ENCODE peak calls at places on chromosomes 5 and 9, in seven cellular contexts. T is heart right ventricle, X is WERI-Rb-1, P is Karpas-422, N is psoas muscle, M is mammary epithelial cell, D is colonic mucosa. U is an unnamed sample.

GRCh38 chr5:80554646-80555045 is 15.4 kb downstream of the ANKRD34B start:
- DNase-seq in T (no peak), X (no peak), P (no peak), N (no peak), M (no peak), D (no peak), U (no peak)

GRCh38 chr5:135498662-135498995 is 37.1 kb downstream of the NEUROG1 start:
- DNase-seq in T (no peak), X (no peak), P (no peak), N (no peak), M (no peak), D (no peak), U (no peak)

GRCh38 chr5:6849569-6849968 is 136.3 kb downstream of the TENT4A start:
- DNase-seq in T (no peak), X (no peak), P (no peak), N (no peak), M (no peak), D (no peak), U (no peak)

GRCh38 chr5:168579987-168580508 is 880 bp upstream of the PANK3 start:
- DNase-seq in T (no peak), X (no peak), P (no peak), N (no peak), M (no peak), D (no peak), U (no peak)

GRCh38 chr9:80873861-80874260 is 815.5 kb downstream of the TLE1 start:
- DNase-seq in T (no peak), X (no peak), P (no peak), N (no peak), M (no peak), D (no peak), U (no peak)

GRCh38 chr5:7869474-7870136 is 657 bp downstream of the MTRR start:
- DNase-seq in T (peak; percentile 23), X (no peak), P (peak; percentile 63), N (no peak), M (peak; percentile 31), D (no peak), U (no peak)

GRCh38 chr9:129938291-129938979 is 103.2 kb downstream of the USP20 start:
- DNase-seq in T (no peak), X (no peak), P (no peak), N (no peak), M (no peak), D (no peak), U (no peak)

GRCh38 chr9:129728744-129729143 is 24.1 kb downstream of the PTGES start:
- DNase-seq in T (no peak), X (no peak), P (no peak), N (no peak), M (no peak), D (no peak), U (no peak)

GRCh38 chr9:32966036-32966435 is 35.4 kb downstream of the APTX start:
- DNase-seq in T (no peak), X (no peak), P (peak; percentile 9), N (no peak), M (no peak), D (no peak), U (no peak)

GRCh38 chr9:7592321-7593319 is 207.0 kb downstream of the DMAC1 start:
- DNase-seq in T (no peak), X (no peak), P (no peak), N (no peak), M (no peak), D (no peak), U (no peak)

GRCh38 chr5:88952344-88952743 is 69.4 kb upstream of the MEF2C start:
- DNase-seq in T (no peak), X (no peak), P (peak; percentile 72), N (no peak), M (no peak), D (no peak), U (no peak)

GRCh38 chr9:73807956-73808355 is 656.3 kb downstream of the ANXA1 start:
- DNase-seq in T (no peak), X (no peak), P (no peak), N (no peak), M (peak; percentile 9), D (no peak), U (no peak)

GRCh38 chr5:66877843-66878242 is 281.6 kb downstream of the MAST4 start:
- DNase-seq in T (no peak), X (no peak), P (no peak), N (no peak), M (peak; percentile 66), D (no peak), U (no peak)

GRCh38 chr9:137679249-137679648 is 60.4 kb downstream of the EHMT1 start:
- DNase-seq in T (no peak), X (no peak), P (no peak), N (no peak), M (no peak), D (no peak), U (no peak)

GRCh38 chr9:68540712-68541535 is at the start of gene TMEM252:
- DNase-seq in T (no peak), X (no peak), P (no peak), N (no peak), M (no peak), D (no peak), U (no peak)
- H3K27me3 ChIP-seq in T (no peaks in the 10 kb centered on the region), X (peaks cover 5% of the 10 kb centered on the region), P (no peaks in the 10 kb centered on the region), N (no peaks in the 10 kb centered on the region), M (no peaks in the 10 kb centered on the region), D (no peaks in the 10 kb centered on the region), U (no peaks in the 10 kb centered on the region)

GRCh38 chr5:3597727-3598082 is 2.1 kb downstream of the IRX1 start:
- DNase-seq in T (no peak), X (no peak), P (no peak), N (no peak), M (peak; percentile 41), D (no peak), U (no peak)

GRCh38 chr5:3598236-3598635 is 2.6 kb downstream of the IRX1 start:
- DNase-seq in T (no peak), X (no peak), P (no peak), N (no peak), M (peak; percentile 39), D (no peak), U (no peak)

GRCh38 chr5:3599283-3600105 is 3.9 kb downstream of the IRX1 start:
- DNase-seq in T (no peak), X (no peak), P (no peak), N (no peak), M (peak; percentile 74), D (no peak), U (no peak)

GRCh38 chr5:3600106-3600997 is 4.7 kb downstream of the IRX1 start:
- DNase-seq in T (no peak), X (peak; percentile 33), P (no peak), N (no peak), M (peak; percentile 51), D (no peak), U (no peak)

DNA sequence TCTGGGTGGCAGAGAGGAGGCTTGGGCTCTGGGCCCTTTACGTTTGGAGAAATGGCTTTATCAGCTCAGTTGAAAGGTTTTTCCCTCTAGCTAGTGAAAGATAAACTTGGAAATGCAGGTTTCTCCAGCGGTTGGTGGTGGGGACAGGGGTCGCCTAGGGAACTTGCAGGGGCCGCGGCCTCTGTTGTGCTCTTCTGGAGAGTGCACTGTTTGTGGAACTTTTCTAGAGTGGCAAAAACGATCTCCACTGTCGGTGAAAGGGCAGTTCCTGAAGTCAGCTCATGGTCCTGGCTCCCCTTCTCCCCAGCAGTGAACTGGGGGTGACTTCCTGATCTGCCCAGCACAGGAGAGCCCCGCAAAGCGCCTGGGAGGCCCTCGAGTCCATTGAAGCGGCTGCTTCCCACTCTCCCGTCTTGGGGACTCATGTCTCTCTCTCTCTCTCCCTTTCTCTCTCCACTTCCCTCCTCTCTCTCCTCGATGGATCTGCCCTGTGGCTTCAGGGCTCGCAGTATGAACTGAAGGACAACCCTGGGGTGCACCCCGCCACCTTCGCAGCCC is 3.2 kb downstream of the IRX1 start:
- DNase-seq in T (no peak), X (no peak), P (no peak), N (no peak), M (peak; percentile 58), D (no peak), U (no peak)
- H3K27me3 ChIP-seq in T (peaks cover 98% of the 10 kb centered on the region), X (peaks cover 94% of the 10 kb centered on the region), P (no peaks in the 10 kb centered on the region), N (peaks cover 3% of the 10 kb centered on the region), M (no peaks in the 10 kb centered on the region), D (peaks cover 72% of the 10 kb centered on the region), U (no peaks in the 10 kb centered on the region)

DNA sequence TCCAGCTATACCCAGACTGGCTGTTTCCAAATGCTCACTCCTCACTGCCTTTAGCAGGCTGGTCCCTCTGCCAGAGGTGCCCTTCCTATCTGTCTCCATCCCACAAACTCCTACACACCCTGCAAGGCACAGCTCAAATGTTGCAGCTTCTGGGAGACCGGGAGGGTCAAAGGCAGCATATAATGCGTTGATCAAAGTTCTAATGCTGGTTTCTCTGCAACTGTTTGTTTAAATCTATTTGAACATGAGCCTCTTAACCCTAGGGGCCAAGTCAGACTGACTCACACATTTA is 6.7 kb upstream of the FAM163B start:
- DNase-seq in T (no peak), X (no peak), P (no peak), N (no peak), M (no peak), D (no peak), U (no peak)
- H3K27me3 ChIP-seq in T (peaks cover 90% of the 10 kb centered on the region), X (no peaks in the 10 kb centered on the region), P (no peaks in the 10 kb centered on the region), N (peaks cover 1% of the 10 kb centered on the region), M (peaks cover 18% of the 10 kb centered on the region), D (no peaks in the 10 kb centered on the region), U (no peaks in the 10 kb centered on the region)

GRCh38 chr9:136258299-136258625 is 12.7 kb upstream of the QSOX2 start:
- DNase-seq in T (no peak), X (no peak), P (no peak), N (no peak), M (no peak), D (no peak), U (no peak)

GRCh38 chr9:136259517-136259813 is 13.9 kb upstream of the QSOX2 start:
- DNase-seq in T (no peak), X (peak; percentile 63), P (no peak), N (no peak), M (no peak), D (no peak), U (no peak)

GRCh38 chr9:136257381-136258298 is 12.0 kb upstream of the QSOX2 start:
- DNase-seq in T (no peak), X (peak; percentile 78), P (no peak), N (no peak), M (no peak), D (no peak), U (no peak)

GRCh38 chr9:136259836-136260235 is 14.2 kb upstream of the QSOX2 start:
- DNase-seq in T (no peak), X (no peak), P (no peak), N (no peak), M (no peak), D (no peak), U (no peak)

GRCh38 chr9:136258786-136259516 is 13.3 kb upstream of the QSOX2 start:
- DNase-seq in T (no peak), X (peak; percentile 92), P (no peak), N (no peak), M (no peak), D (no peak), U (no peak)
- H3K27me3 ChIP-seq in T (peaks cover 32% of the 10 kb centered on the region), X (no peaks in the 10 kb centered on the region), P (no peaks in the 10 kb centered on the region), N (no peaks in the 10 kb centered on the region), M (no peaks in the 10 kb centered on the region), D (no peaks in the 10 kb centered on the region), U (no peaks in the 10 kb centered on the region)

GRCh38 chr5:170418736-170419135 is 29.6 kb upstream of the KCNMB1 start:
- DNase-seq in T (no peak), X (no peak), P (no peak), N (no peak), M (no peak), D (no peak), U (no peak)
- H3K27me3 ChIP-seq in T (peaks cover 8% of the 10 kb centered on the region), X (peaks cover 60% of the 10 kb centered on the region), P (no peaks in the 10 kb centered on the region), N (no peaks in the 10 kb centered on the region), M (no peaks in the 10 kb centered on the region), D (no peaks in the 10 kb centered on the region), U (no peaks in the 10 kb centered on the region)